ENCODE peak calls at places on chromosomes 4 and X, in nine cellular contexts. X is GM12878; Y is esophagus squamous epithelium; U is body of pancreas; I is HL-60; O is lung; A is lower lobe of right lung; Z is kidney epithelial cell; M is CD8-positive, alpha-beta memory T cell. Q is an unnamed sample. For H3K27me3, the result is how much of the 10 kb centered on the place peaks cover.

GRCh38 chrX:38699603-38700110 is 101.6 kb upstream of the MID1IP1 start:
- DNase-seq in U (no peak), I (no peak), O (no peak), M (no peak), A (no peak), Y (no peak), X (no peak), Z (no peak), Q (no peak)

GRCh38 chr4:139719381-139720101 is 53.9 kb downstream of the MGST2 start:
- DNase-seq in Z (no peak), O (no peak), I (no peak), Y (no peak), X (no peak), A (no peak), M (no peak), U (no peak), Q (no peak)

GRCh38 chrX:41447897-41448296 is 754 bp downstream of the NYX start:
- DNase-seq in U (no peak), I (no peak), X (no peak), A (no peak), Z (no peak), Y (no peak), M (no peak), O (no peak), Q (no peak)

GRCh38 chr4:47531954-47532321 is 46.9 kb downstream of the ATP10D start:
- DNase-seq in M (no peak), Z (no peak), O (no peak), A (no peak), Y (no peak), I (no peak), U (no peak), X (no peak), Q (no peak)

GRCh38 chr4:102606846-102607440 is 105.8 kb downstream of the NFKB1 start:
- DNase-seq in M (no peak), U (peak), I (no peak), Y (no peak), X (no peak), O (no peak), Z (no peak), A (peak), Q (no peak)

GRCh38 chrX:134484039-134484438 is 24.1 kb downstream of the HPRT1 start:
- DNase-seq in I (no peak), M (no peak), O (no peak), X (no peak), U (no peak), A (no peak), Y (no peak), Z (no peak), Q (no peak)

GRCh38 chrX:11791090-11791489 is 33.1 kb downstream of the MSL3 start:
- DNase-seq in I (no peak), O (no peak), M (no peak), Y (no peak), U (no peak), Z (no peak), X (no peak), A (no peak), Q (no peak)

GRCh38 chr4:159358226-159358625 is 255.3 kb downstream of the RAPGEF2 start:
- DNase-seq in M (no peak), U (no peak), O (no peak), Y (no peak), Z (peak), A (no peak), X (no peak), I (no peak), Q (no peak)

GRCh38 chr4:792729-793108 is 33.2 kb downstream of the CPLX1 start:
- DNase-seq in I (no peak), Y (no peak), Z (no peak), M (no peak), U (no peak), A (peak), X (no peak), O (no peak), Q (no peak)

GRCh38 chrX:105483011-105483410 is 262.5 kb upstream of the TEX13A start:
- DNase-seq in I (no peak), X (no peak), Y (no peak), M (no peak), O (no peak), Z (peak), U (no peak), A (no peak), Q (no peak)

GRCh38 chr4:84050014-84050413 is 449.1 kb downstream of the NKX6-1 start:
- DNase-seq in Z (no peak), A (no peak), X (no peak), U (no peak), M (no peak), I (no peak), O (no peak), Y (no peak), Q (no peak)

GRCh38 chrX:68826113-68826980 is 2.5 kb upstream of the EFNB1 start:
- DNase-seq in Z (no peak), A (no peak), Y (no peak), O (peak), M (no peak), U (no peak), I (no peak), X (no peak), Q (no peak)

GRCh38 chr4:74969507-74970474 is 36.9 kb downstream of the PARM1 start:
- DNase-seq in I (no peak), U (peak), Y (no peak), M (no peak), Z (no peak), A (no peak), X (no peak), O (no peak), Q (no peak)

GRCh38 chrX:144730486-144730885 is 516.8 kb upstream of the SPANXN1 start:
- DNase-seq in O (no peak), U (no peak), I (no peak), M (no peak), A (no peak), Y (no peak), X (no peak), Z (no peak), Q (no peak)

GRCh38 chr4:150609131-150609530 is 27.2 kb downstream of the MAB21L2 start:
- DNase-seq in Y (no peak), Z (no peak), X (no peak), A (no peak), M (no peak), O (no peak), U (no peak), I (no peak), Q (no peak)

GRCh38 chr4:164440196-164440595 is 313.7 kb upstream of the SMIM31 start:
- DNase-seq in O (no peak), Z (peak), A (no peak), U (no peak), X (no peak), M (no peak), Y (no peak), I (no peak), Q (no peak)

GRCh38 chr4:22356996-22357596 is 158.8 kb downstream of the ADGRA3 start:
- DNase-seq in U (no peak), I (no peak), A (no peak), X (no peak), Y (no peak), Z (no peak), M (no peak), O (no peak), Q (no peak)

GRCh38 chr4:153348006-153348405 is 3.5 kb downstream of the MND1 start:
- DNase-seq in A (no peak), M (no peak), I (no peak), X (no peak), Y (no peak), U (no peak), O (no peak), Z (no peak), Q (no peak)

GRCh38 chr4:67684839-67685531 is 16.0 kb downstream of the UBA6 start:
- DNase-seq in M (no peak), U (no peak), X (no peak), I (no peak), Y (no peak), A (no peak), Z (no peak), O (no peak), Q (no peak)

GRCh38 chrX:39905475-39905889 is 192.3 kb downstream of the BCOR start:
- DNase-seq in U (peak), A (no peak), I (no peak), O (no peak), Z (no peak), X (no peak), M (no peak), Y (no peak), Q (no peak)

GRCh38 chrX:97609357-97609756 is 725.6 kb downstream of the RPA4 start:
- DNase-seq in X (no peak), O (no peak), I (no peak), Y (no peak), Z (no peak), M (no peak), U (no peak), A (no peak), Q (no peak)

GRCh38 chr4:56874166-56874565 is 33.5 kb upstream of the REST start:
- DNase-seq in X (no peak), M (no peak), U (no peak), O (no peak), Z (no peak), A (no peak), Y (no peak), I (no peak), Q (no peak)

GRCh38 chrX:17405225-17405969 is 30.4 kb downstream of the NHS start:
- DNase-seq in Z (peak), M (no peak), U (no peak), X (no peak), I (no peak), A (no peak), Y (no peak), O (no peak), Q (no peak)

GRCh38 chr4:8118531-8118930 is 40.1 kb downstream of the ABLIM2 start:
- DNase-seq in M (no peak), Z (no peak), O (no peak), U (no peak), A (no peak), I (no peak), X (no peak), Y (no peak), Q (no peak)

GRCh38 chr4:93139118-93139517 is 689.4 kb upstream of the ATOH1 start:
- DNase-seq in O (no peak), Y (no peak), A (no peak), M (no peak), X (no peak), Z (no peak), U (no peak), I (no peak), Q (no peak)

GRCh38 chr4:112847781-112848180 is 201.7 kb upstream of the ANK2 start:
- DNase-seq in U (no peak), I (no peak), X (no peak), Y (no peak), M (no peak), O (no peak), Z (no peak), A (no peak), Q (no peak)

GRCh38 chr4:1720163-1720983 is 750 bp downstream of the TMEM129 start:
- DNase-seq in A (peak), M (peak), I (no peak), O (peak), X (no peak), U (peak), Z (no peak), Y (no peak), Q (peak)

GRCh38 chr4:121827851-121828250 is 4.2 kb upstream of the CCNA2 start:
- DNase-seq in Z (no peak), I (no peak), X (no peak), M (no peak), Y (no peak), O (no peak), A (no peak), U (no peak), Q (no peak)

GRCh38 chrX:22203186-22203585 is 69.5 kb upstream of the CBLL2 start:
- DNase-seq in I (no peak), O (no peak), A (no peak), Y (no peak), M (no peak), U (no peak), Z (no peak), X (no peak), Q (no peak)

GRCh38 chrX:129000018-129000417 is 523.3 kb downstream of the SMARCA1 start:
- DNase-seq in A (no peak), X (no peak), Z (no peak), Y (no peak), O (no peak), M (no peak), U (no peak), I (no peak), Q (no peak)

GRCh38 chr4:85783483-85783882 is 308.5 kb downstream of the ARHGAP24 start:
- DNase-seq in I (no peak), Y (no peak), X (no peak), U (no peak), A (no peak), O (no peak), M (no peak), Z (no peak), Q (no peak)

GRCh38 chrX:70168238-70169188 is 8.8 kb upstream of the DGAT2L6 start:
- DNase-seq in X (no peak), Y (no peak), U (no peak), M (no peak), Z (peak), I (no peak), O (no peak), A (no peak), Q (no peak)

GRCh38 chrX:40912166-40912565 is 173.1 kb upstream of the USP9X start:
- DNase-seq in Y (no peak), U (no peak), X (no peak), M (no peak), Z (no peak), A (no peak), I (no peak), O (no peak), Q (no peak)

GRCh38 chr4:3827616-3828492 is 61.7 kb downstream of the ADRA2C start:
- DNase-seq in A (peak), U (peak), X (no peak), Z (no peak), I (no peak), O (peak), M (no peak), Y (no peak), Q (peak)

GRCh38 chr4:120052840-120053239 is 13.8 kb downstream of the MAD2L1 start:
- DNase-seq in I (no peak), X (no peak), O (peak), M (no peak), A (peak), U (no peak), Z (peak), Y (no peak), Q (no peak)

GRCh38 chrX:136629084-136629750 is 18.7 kb upstream of the CD40LG start:
- DNase-seq in X (no peak), A (no peak), I (no peak), Y (no peak), U (no peak), Z (no peak), O (no peak), M (no peak), Q (no peak)

GRCh38 chrX:150324919-150325318 is 38.2 kb upstream of the MAMLD1 start:
- DNase-seq in A (no peak), Z (no peak), X (no peak), I (no peak), O (no peak), U (no peak), M (no peak), Y (no peak), Q (no peak)

GRCh38 chr4:175509320-175509719 is 302.7 kb downstream of the GPM6A start:
- DNase-seq in O (no peak), Y (no peak), Z (no peak), M (no peak), X (no peak), I (no peak), U (no peak), A (no peak), Q (no peak)

GRCh38 chrX:43731086-43731485 is 75.0 kb downstream of the MAOA start:
- DNase-seq in M (no peak), Z (no peak), Y (no peak), U (no peak), I (no peak), A (no peak), X (no peak), O (no peak), Q (no peak)

GRCh38 chrX:43735957-43736356 is 79.9 kb downstream of the MAOA start:
- DNase-seq in Y (no peak), I (no peak), X (no peak), O (no peak), Z (no peak), M (no peak), A (no peak), U (no peak), Q (no peak)

GRCh38 chrX:43735534-43735933 is 79.4 kb downstream of the MAOA start:
- DNase-seq in Z (no peak), I (no peak), M (no peak), A (no peak), O (no peak), Y (no peak), X (no peak), U (no peak), Q (no peak)

GRCh38 chrX:43734444-43734843 is 78.3 kb downstream of the MAOA start:
- DNase-seq in X (no peak), O (no peak), U (no peak), A (no peak), I (no peak), Z (no peak), M (no peak), Y (no peak), Q (no peak)

GRCh38 chrX:43733699-43734098 is 77.6 kb downstream of the MAOA start:
- DNase-seq in X (no peak), A (no peak), I (no peak), Y (no peak), O (no peak), Z (no peak), M (no peak), U (no peak), Q (no peak)
- H3K27me3 ChIP-seq in X (under half), A (under half), I (under half), Y (under half), O (under half), Z (under half), M (under half), U (under half), Q (under half)

GRCh38 chrX:66164931-66165330 is 884 bp downstream of the HEPH start:
- DNase-seq in X (no peak), M (no peak), Z (no peak), I (no peak), U (no peak), A (no peak), O (no peak), Y (no peak), Q (no peak)

GRCh38 chrX:66163447-66163846 is 600 bp upstream of the HEPH start:
- DNase-seq in Z (no peak), A (no peak), I (no peak), X (peak), Y (no peak), M (no peak), U (no peak), O (no peak), Q (no peak)

GRCh38 chrX:66162331-66162822 is 1.7 kb upstream of the HEPH start:
- DNase-seq in Y (no peak), Z (no peak), U (no peak), A (no peak), O (no peak), I (no peak), X (peak), M (no peak), Q (peak)

GRCh38 chrX:66164470-66164869 is 423 bp downstream of the HEPH start:
- DNase-seq in Z (no peak), Y (no peak), X (no peak), I (no peak), U (no peak), A (no peak), O (no peak), M (no peak), Q (no peak)

DNA sequence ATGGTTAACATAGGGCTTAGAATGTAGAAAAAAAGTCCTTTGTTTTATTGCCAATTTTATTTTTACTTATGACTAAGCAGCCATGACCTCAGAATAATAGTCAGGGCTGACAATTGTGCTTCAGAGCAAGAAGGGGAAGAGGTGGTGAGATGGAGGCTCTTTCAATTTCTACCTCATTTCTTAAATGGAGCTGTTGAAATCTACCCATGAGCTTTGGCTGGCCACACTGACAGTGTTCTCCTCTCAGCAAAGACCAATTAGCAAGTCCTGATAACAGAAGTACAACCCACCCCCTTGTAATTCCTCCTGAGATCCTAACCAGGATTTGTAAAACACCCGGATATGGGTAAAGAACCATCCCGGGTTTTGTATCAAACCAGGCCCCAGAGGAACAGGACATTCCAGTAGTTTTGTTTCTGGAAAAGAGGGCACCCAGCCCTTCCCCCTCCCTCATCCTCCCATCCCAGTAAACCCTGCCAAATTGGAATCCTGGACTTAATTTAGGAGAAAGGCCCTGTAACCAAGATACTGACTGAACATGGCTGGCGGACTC is at the start of gene HEPH:
- DNase-seq in X (peak), Z (no peak), M (no peak), I (no peak), A (no peak), O (no peak), U (no peak), Y (no peak), Q (no peak)
- H3K27me3 ChIP-seq in X (under half), Z (under half), M (under half), I (under half), A (under half), O (under half), U (under half), Y (under half), Q (under half)

GRCh38 chr4:186642530-186642929 is 81.1 kb downstream of the FAT1 start:
- DNase-seq in X (no peak), M (no peak), U (no peak), Y (no peak), I (no peak), A (no peak), O (no peak), Z (no peak), Q (no peak)

GRCh38 chr4:186643501-186644315 is 79.9 kb downstream of the FAT1 start:
- DNase-seq in X (no peak), O (no peak), A (no peak), U (peak), I (peak), M (no peak), Y (no peak), Z (peak), Q (no peak)

GRCh38 chr4:186642998-186643397 is 80.7 kb downstream of the FAT1 start:
- DNase-seq in O (no peak), Y (no peak), I (no peak), U (no peak), M (no peak), Z (no peak), X (no peak), A (no peak), Q (no peak)

GRCh38 chr4:186644316-186644638 is 79.4 kb downstream of the FAT1 start:
- DNase-seq in X (no peak), I (no peak), M (no peak), U (no peak), O (no peak), Y (no peak), A (no peak), Z (no peak), Q (no peak)

DNA sequence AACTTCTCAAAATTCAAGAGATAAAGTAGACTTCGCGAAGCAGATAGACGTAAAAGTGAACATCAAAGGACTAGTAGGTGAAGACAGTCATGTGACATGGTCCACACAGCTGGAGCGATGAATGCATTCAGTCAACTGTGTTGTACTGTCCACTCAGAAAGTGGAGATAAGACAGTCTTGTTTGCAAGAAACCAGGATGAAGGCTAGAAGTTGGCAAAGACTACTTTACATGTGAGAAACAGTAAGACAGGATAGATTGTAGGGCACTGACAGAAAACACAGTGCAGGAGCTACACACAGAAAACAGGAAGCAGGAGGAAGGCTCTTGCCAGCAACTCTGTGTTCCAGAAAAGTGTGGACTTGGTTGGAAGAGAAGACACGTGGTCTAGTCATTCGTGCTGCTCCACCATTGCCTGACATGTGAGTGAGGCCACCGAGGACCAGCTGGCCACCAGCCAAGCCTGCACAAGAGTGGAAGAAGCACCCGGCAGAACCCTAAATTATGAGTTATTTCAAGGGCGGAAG is 78.9 kb downstream of the FAT1 start:
- DNase-seq in O (no peak), Y (no peak), A (no peak), I (peak), X (no peak), U (no peak), Z (no peak), M (no peak), Q (no peak)
- H3K27me3 ChIP-seq in O (under half), Y (under half), A (under half), I (under half), X (under half), U (under half), Z (under half), M (under half), Q (under half)

GRCh38 chr4:13528823-13529129 is 15.5 kb downstream of the NKX3-2 start:
- DNase-seq in Z (no peak), U (no peak), M (no peak), O (no peak), A (no peak), I (no peak), X (no peak), Y (no peak), Q (no peak)

GRCh38 chr4:13529130-13529919 is 15.0 kb downstream of the NKX3-2 start:
- DNase-seq in X (no peak), M (no peak), Y (no peak), U (no peak), I (no peak), Z (no peak), O (no peak), A (no peak), Q (no peak)

GRCh38 chr4:13530823-13531608 is 13.3 kb downstream of the NKX3-2 start:
- DNase-seq in I (no peak), U (no peak), X (no peak), Y (no peak), Z (no peak), O (no peak), A (no peak), M (no peak), Q (no peak)

GRCh38 chr4:13533670-13534343 is 10.5 kb downstream of the NKX3-2 start:
- DNase-seq in M (no peak), O (no peak), I (no peak), X (no peak), A (no peak), Y (no peak), Z (no peak), U (no peak), Q (no peak)

GRCh38 chr4:13531609-13531998 is 12.7 kb downstream of the NKX3-2 start:
- DNase-seq in I (no peak), A (no peak), O (no peak), Z (no peak), X (no peak), M (no peak), Y (no peak), U (no peak), Q (no peak)
- H3K27me3 ChIP-seq in I (half or more), A (half or more), O (under half), Z (half or more), X (under half), M (half or more), Y (half or more), U (under half), Q (under half)

Q was measured in Peyer's patch.